ENCODE peak calls at places on chromosomes 12 and 14, in ten cellular contexts. V, K, T, M, I, R, N, D, Q and L are unnamed samples.

GRCh38 chr12:54141534-54142475 is 47.0 kb downstream of the SMUG1 start:
- DNase-seq in V (no peak), K (no peak), T (no peak), M (no peak), I (peak; percentile 37), R (no peak), N (no peak), D (no peak), Q (peak; percentile 4), L (no peak)

GRCh38 chr14:96424104-96424989 is 32.4 kb downstream of the AK7 start:
- DNase-seq in V (peak; percentile 87), K (peak; percentile 41), T (peak; percentile 61), M (peak; percentile 78), I (peak; percentile 35), R (no peak), N (peak; percentile 64), D (no peak), Q (peak; percentile 38), L (peak; percentile 22)

GRCh38 chr14:54637829-54638446 is 71.0 kb downstream of the SAMD4A start:
- DNase-seq in V (peak; percentile 67), K (no peak), T (no peak), M (no peak), I (no peak), R (no peak), N (no peak), D (no peak), Q (peak; percentile 83), L (peak; percentile 82)

GRCh38 chr14:93784878-93785277 is 3.4 kb downstream of the PRIMA1 start:
- DNase-seq in V (no peak), K (no peak), T (no peak), M (no peak), I (no peak), R (no peak), N (no peak), D (no peak), Q (no peak), L (no peak)

GRCh38 chr14:90235179-90235976 is 21.0 kb upstream of the PSMC1 start:
- DNase-seq in V (peak; percentile 67), K (peak; percentile 33), T (peak; percentile 68), M (peak; percentile 70), I (peak; percentile 76), R (peak; percentile 57), N (peak; percentile 78), D (peak; percentile 92), Q (peak; percentile 14), L (no peak)

GRCh38 chr14:61973981-61974380 is 211.8 kb downstream of the SNAPC1 start:
- DNase-seq in V (peak; percentile 71), K (no peak), T (no peak), M (no peak), I (no peak), R (no peak), N (no peak), D (no peak), Q (peak; percentile 72), L (peak; percentile 33)

GRCh38 chr12:120677765-120678473 is 9.0 kb upstream of the MLEC start:
- DNase-seq in V (peak; percentile 18), K (peak; percentile 59), T (no peak), M (peak; percentile 62), I (no peak), R (peak; percentile 67), N (no peak), D (no peak), Q (no peak), L (no peak)

GRCh38 chr12:71070416-71071155 is 87.2 kb downstream of the TSPAN8 start:
- DNase-seq in V (no peak), K (no peak), T (no peak), M (no peak), I (no peak), R (no peak), N (no peak), D (no peak), Q (peak; percentile 14), L (no peak)

GRCh38 chr14:70662080-70662479 is 20.4 kb downstream of the TTC9 start:
- DNase-seq in V (no peak), K (no peak), T (no peak), M (no peak), I (no peak), R (no peak), N (no peak), D (no peak), Q (no peak), L (no peak)

GRCh38 chr12:104025771-104026170 is 24.2 kb downstream of the GLT8D2 start:
- DNase-seq in V (no peak), K (no peak), T (no peak), M (no peak), I (no peak), R (no peak), N (no peak), D (no peak), Q (no peak), L (no peak)

GRCh38 chr14:23306412-23307145 is at the start of gene BCL2L2:
- DNase-seq in V (peak; percentile 89), K (peak; percentile 94), T (peak; percentile 86), M (peak; percentile 74), I (peak; percentile 97), R (peak; percentile 95), N (peak; percentile 93), D (peak; percentile 98), Q (peak; percentile 78), L (peak; percentile 66)

GRCh38 chr12:52323001-52323400 is 1.8 kb upstream of the KRT83 start:
- DNase-seq in V (no peak), K (no peak), T (no peak), M (no peak), I (no peak), R (no peak), N (peak; percentile 19), D (peak; percentile 59), Q (no peak), L (no peak)

GRCh38 chr12:48221645-48222044 is 18.6 kb upstream of the OR10AD1 start:
- DNase-seq in V (peak; percentile 13), K (no peak), T (no peak), M (no peak), I (no peak), R (no peak), N (no peak), D (no peak), Q (no peak), L (no peak)

GRCh38 chr12:28190321-28191017 is at the start of gene CCDC91:
- DNase-seq in V (peak; percentile 88), K (peak; percentile 86), T (peak; percentile 51), M (peak; percentile 87), I (peak; percentile 94), R (peak; percentile 90), N (peak; percentile 89), D (peak; percentile 98), Q (peak; percentile 68), L (no peak)
- H3K4me3 ChIP-seq in V (peak within 1 kb of the TSS; percentile 95), K (peak within 1 kb of the TSS; percentile 81), T (peak within 1 kb of the TSS; percentile 67), M (peak within 1 kb of the TSS; percentile 83), I (peak within 1 kb of the TSS; percentile 93), R (peak within 1 kb of the TSS; percentile 93), N (peak within 1 kb of the TSS; percentile 94), D (peak within 1 kb of the TSS; percentile 86), Q (peak within 1 kb of the TSS; percentile 93), L (peak within 1 kb of the TSS; percentile 81)

DNA sequence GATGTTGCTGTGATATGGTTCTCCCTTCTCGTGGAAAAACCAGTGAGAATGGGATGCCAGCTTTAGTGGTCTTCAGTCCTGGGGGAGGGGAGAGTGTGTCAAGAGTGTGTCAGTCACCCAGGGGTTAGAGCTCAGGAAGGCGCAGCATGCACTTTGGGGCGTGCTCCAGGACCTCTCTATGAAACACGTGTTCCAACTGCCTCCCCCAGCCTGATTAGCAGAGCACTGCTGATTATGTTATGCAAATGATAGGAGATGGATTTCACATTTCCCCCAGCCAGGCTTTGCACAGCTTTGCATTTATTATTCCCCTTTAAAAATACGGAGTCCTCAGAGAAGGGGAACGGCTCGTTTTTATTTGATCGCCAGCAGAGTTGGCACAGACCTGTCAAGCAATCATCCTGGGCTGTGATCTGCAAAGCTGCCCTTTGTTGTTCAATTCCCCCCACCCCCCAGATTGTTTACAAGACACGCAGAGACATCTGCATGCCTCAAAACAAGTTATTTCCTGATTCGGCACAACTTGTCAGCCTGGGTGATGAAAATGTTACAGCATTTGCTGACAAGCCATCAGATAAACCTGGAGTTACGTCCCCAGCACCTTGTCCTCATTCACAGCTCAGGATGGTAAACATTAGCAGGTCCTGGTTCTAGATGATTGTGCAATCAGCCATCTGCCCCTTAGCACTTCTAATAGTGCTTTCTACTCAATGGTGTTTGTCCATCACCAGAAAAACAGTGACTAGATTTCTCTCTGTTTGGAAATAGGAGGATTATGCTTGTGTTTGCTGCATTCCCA is 196.5 kb downstream of the NOVA1 start:
- DNase-seq in V (no peak), K (no peak), T (no peak), M (no peak), I (no peak), R (no peak), N (no peak), D (no peak), Q (no peak), L (no peak)
- H3K4me3 ChIP-seq in V (no peak overlapping the region), K (no peak overlapping the region), T (no peak overlapping the region), M (no peak overlapping the region), I (no peak overlapping the region), R (no peak overlapping the region), N (no peak overlapping the region), D (no peak overlapping the region), Q (no peak overlapping the region), L (no peak overlapping the region)

GRCh38 chr12:44876554-44877275 is 600 bp upstream of the NELL2 start:
- DNase-seq in V (peak; percentile 7), K (no peak), T (peak; percentile 88), M (peak; percentile 22), I (peak; percentile 61), R (peak; percentile 45), N (peak; percentile 52), D (no peak), Q (peak; percentile 22), L (no peak)
- H3K4me3 ChIP-seq in V (peak overlapping the region; percentile 35), K (peak overlapping the region; percentile 53), T (peak overlapping the region; percentile 73), M (peak overlapping the region; percentile 71), I (peak overlapping the region; percentile 8), R (peak overlapping the region; percentile 64), N (peak overlapping the region; percentile 47), D (peak overlapping the region; percentile 44), Q (peak overlapping the region; percentile 63), L (peak overlapping the region; percentile 49)

GRCh38 chr12:111034148-111034910 is 114.0 kb upstream of the MYL2 start:
- DNase-seq in V (no peak), K (no peak), T (peak; percentile 42), M (no peak), I (peak; percentile 51), R (no peak), N (no peak), D (no peak), Q (no peak), L (no peak)
- H3K4me3 ChIP-seq in V (no peak within 1 kb of the TSS), K (peak within 1 kb of the TSS; percentile 39), T (peak within 1 kb of the TSS; percentile 62), M (no peak within 1 kb of the TSS), I (no peak within 1 kb of the TSS), R (peak within 1 kb of the TSS; percentile 52), N (no peak within 1 kb of the TSS), D (no peak within 1 kb of the TSS), Q (no peak within 1 kb of the TSS), L (no peak within 1 kb of the TSS)

DNA sequence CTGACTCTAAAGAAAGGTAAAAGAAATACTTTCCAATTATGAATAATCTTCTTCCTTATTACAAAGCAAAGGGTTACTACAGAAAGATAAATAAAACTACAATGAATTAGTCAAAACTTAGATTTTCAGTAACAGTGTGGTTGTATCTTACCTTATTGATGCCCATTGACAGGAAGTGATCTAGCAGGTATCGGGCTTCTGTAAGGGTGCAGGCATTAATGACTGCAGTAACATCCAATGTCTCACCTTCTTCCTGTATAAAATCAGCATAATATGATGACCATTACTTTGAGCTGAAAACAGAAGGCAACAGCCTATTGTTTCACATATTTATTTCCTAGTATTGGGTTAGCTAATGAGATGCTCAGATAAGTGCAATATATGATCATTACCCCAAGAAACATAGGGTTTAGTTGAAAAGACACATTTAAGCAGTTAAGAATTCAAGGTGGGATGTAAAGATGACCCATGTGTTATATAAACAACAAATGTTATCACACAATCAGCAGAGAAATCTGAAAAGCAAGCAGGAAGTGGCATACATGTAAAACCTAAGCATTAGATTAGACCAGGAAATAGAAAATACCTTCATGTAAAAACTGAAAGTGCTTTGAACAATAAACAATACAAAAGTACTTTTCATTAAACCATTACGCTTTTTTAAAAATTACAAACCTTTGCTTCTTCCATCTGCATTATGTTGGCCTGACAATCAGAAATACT is 111.2 kb downstream of the KIF21A start:
- DNase-seq in V (no peak), K (no peak), T (no peak), M (no peak), I (no peak), R (no peak), N (no peak), D (no peak), Q (no peak), L (no peak)
- H3K4me3 ChIP-seq in V (no peak overlapping the region), K (no peak overlapping the region), T (no peak overlapping the region), M (no peak overlapping the region), I (no peak overlapping the region), R (no peak overlapping the region), N (no peak overlapping the region), D (no peak overlapping the region), Q (no peak overlapping the region), L (no peak overlapping the region)